ENCODE peak calls at places on chromosomes 4 and X, in five cellular contexts. R is GM23248, S is GM23338, W is HCT116, Z is PC-3. I is an unnamed sample.
A peak's percentile ranks its signal among the peaks of the same experiment; 100 is the strongest.

GRCh38 chr4:6387946-6388345 is 84.5 kb downstream of the PPP2R2C start:
- DNase-seq in R (no peak), S (no peak), W (no peak), Z (no peak), I (no peak)

GRCh38 chrX:50202539-50202938 is 1.7 kb upstream of the AKAP4 start:
- DNase-seq in R (peak; percentile 10), S (no peak), W (no peak), Z (peak; percentile 60), I (no peak)

GRCh38 chr4:174045381-174045780 is 238.1 kb downstream of the FBXO8 start:
- DNase-seq in R (no peak), S (no peak), W (no peak), Z (no peak), I (no peak)

GRCh38 chrX:100768679-100769338 is 36.9 kb upstream of the SYTL4 start:
- DNase-seq in R (peak; percentile 53), S (peak; percentile 76), W (peak; percentile 44), Z (peak; percentile 87), I (peak; percentile 74)

GRCh38 chrX:135384161-135384836 is 37.4 kb upstream of the SMIM10L2A start:
- DNase-seq in R (no peak), S (peak; percentile 24), W (no peak), Z (no peak), I (no peak)

GRCh38 chr4:165761968-165762367 is 111.1 kb upstream of the TLL1 start:
- DNase-seq in R (no peak), S (no peak), W (no peak), Z (no peak), I (no peak)

GRCh38 chr4:2436301-2436700 is 17.5 kb downstream of the CFAP99 start:
- DNase-seq in R (peak; percentile 76), S (no peak), W (no peak), Z (no peak), I (no peak)

GRCh38 chr4:68259191-68259590 is 13.7 kb upstream of the TMPRSS11B start:
- DNase-seq in R (no peak), S (no peak), W (no peak), Z (no peak), I (no peak)

GRCh38 chr4:108512615-108513505 is 107.5 kb upstream of the RPL34 start:
- DNase-seq in R (peak; percentile 37), S (peak; percentile 69), W (no peak), Z (peak; percentile 25), I (no peak)

GRCh38 chr4:156660470-156660869 is 311.1 kb downstream of the PDGFC start:
- DNase-seq in R (no peak), S (no peak), W (no peak), Z (no peak), I (no peak)

GRCh38 chr4:150679018-150679766 is 97.2 kb downstream of the MAB21L2 start:
- DNase-seq in R (no peak), S (no peak), W (no peak), Z (no peak), I (no peak)
- H2AFZ ChIP-seq in R (no peak overlapping the region), S (no peak overlapping the region), W (no peak overlapping the region), Z (no peak overlapping the region), I (no peak overlapping the region)

DNA sequence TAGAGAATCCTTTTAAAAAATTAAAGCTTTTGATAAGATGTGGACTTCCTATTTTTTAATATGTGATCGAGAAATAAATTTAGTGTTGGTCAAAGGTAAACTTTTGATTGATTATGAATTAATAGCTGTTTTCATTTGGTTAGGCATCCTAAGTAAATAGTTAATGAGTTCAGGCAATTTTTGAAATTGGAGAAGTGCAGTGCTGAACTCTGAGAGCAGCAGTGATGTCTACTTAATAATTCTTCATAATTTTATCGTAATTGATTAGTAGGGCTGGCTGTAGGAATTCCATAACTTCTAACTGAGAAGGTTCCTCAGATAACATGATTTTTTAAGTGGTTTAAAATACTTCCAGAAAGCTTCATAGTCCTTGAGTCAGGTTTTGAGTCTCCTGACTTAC is 1.5 kb downstream of the MND1 start:
- DNase-seq in R (no peak), S (no peak), W (no peak), Z (no peak), I (peak; percentile 38)
- TF ChIP-seq EZH2phosphoT487 in R (no peak), S (no peak), W (no peak), Z (no peak), I (no peak)

GRCh38 chrX:55159556-55159955 is 60.6 kb upstream of the PAGE5 start:
- DNase-seq in R (no peak), S (no peak), W (no peak), Z (no peak), I (no peak)
- H2AFZ ChIP-seq in R (peak overlapping the region; percentile 95), S (no peak overlapping the region), W (no peak overlapping the region), Z (peak overlapping the region; percentile 98), I (peak overlapping the region; percentile 90)

DNA sequence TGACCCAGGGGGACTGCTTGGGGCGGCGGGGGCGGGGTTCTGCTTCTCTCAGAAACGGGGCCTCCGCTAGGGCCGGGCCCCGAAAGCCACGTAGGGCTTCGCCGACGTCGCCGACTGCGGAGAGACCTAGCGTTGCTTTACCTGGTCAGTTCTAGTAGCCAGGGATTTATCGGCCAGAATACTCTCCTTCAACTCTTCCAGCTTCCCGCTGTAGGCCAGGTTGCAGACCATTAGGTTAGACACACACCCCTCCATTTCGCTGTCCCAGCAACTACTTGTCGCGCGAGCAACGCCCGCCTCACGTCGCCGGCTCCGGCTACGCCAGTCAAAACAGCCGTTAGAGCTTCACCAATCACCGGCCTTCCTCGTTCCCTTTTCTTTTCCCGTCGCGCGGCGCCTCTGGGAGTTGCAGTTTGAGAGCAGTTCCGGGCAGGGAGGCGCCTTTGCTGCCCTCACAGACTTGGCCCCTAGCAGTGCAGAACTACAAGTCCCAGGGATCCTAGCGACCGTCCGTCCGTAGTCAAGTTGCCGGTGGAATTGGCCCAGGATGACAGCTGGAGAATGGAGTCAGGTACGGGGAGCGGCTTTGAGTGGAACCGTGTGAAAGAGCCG is at the start of the genes ATG4A and PSMD10:
- DNase-seq in R (peak; percentile 96), S (peak; percentile 96), W (peak; percentile 87), Z (peak; percentile 96), I (peak; percentile 91)
- TF ChIP-seq EZH2phosphoT487 in R (no peak), S (no peak), W (no peak), Z (no peak), I (no peak)

GRCh38 chr4:124499266-124499665 is 213.3 kb downstream of the ANKRD50 start:
- DNase-seq in R (no peak), S (peak; percentile 10), W (no peak), Z (no peak), I (no peak)
- H2AFZ ChIP-seq in R (no peak overlapping the region), S (peak overlapping the region; percentile 57), W (no peak overlapping the region), Z (no peak overlapping the region), I (no peak overlapping the region)

GRCh38 chrX:68930576-68931317 is 101.9 kb downstream of the EFNB1 start:
- DNase-seq in R (no peak), S (no peak), W (no peak), Z (peak; percentile 19), I (no peak)
- TF ChIP-seq EZH2phosphoT487 in R (no peak), S (no peak), W (no peak), Z (no peak), I (no peak)

DNA sequence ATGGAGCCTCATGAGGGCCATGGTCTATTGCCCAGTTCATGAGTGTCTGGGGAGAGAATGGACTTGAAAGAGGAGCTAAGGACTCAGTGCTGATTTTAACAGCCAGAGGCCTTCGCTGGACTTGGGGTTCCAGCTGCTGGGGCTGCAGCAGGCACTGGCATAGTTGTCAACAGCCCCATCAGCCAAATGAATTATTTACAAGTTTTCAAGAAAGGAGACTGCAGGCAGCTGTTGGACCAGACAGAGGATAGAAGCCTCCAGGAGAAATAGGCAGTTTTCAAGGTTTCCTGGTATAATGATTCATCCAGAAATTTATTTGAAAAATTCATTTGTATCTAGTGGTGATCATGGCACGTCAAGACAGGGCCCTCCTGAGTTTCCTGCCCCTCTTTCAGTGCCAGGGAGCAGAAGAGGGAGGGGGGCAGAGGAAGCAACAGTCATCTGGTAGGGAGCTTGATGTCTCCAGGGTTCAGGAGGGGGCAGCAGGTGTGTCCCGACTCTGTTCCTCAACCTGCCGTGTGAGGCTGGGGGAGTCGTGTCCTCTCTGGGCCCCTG is 63.1 kb upstream of the GPR78 start:
- DNase-seq in R (peak; percentile 51), S (no peak), W (no peak), Z (no peak), I (no peak)
- H2AFZ ChIP-seq in R (no peak overlapping the region), S (no peak overlapping the region), W (no peak overlapping the region), Z (no peak overlapping the region), I (no peak overlapping the region)

DNA sequence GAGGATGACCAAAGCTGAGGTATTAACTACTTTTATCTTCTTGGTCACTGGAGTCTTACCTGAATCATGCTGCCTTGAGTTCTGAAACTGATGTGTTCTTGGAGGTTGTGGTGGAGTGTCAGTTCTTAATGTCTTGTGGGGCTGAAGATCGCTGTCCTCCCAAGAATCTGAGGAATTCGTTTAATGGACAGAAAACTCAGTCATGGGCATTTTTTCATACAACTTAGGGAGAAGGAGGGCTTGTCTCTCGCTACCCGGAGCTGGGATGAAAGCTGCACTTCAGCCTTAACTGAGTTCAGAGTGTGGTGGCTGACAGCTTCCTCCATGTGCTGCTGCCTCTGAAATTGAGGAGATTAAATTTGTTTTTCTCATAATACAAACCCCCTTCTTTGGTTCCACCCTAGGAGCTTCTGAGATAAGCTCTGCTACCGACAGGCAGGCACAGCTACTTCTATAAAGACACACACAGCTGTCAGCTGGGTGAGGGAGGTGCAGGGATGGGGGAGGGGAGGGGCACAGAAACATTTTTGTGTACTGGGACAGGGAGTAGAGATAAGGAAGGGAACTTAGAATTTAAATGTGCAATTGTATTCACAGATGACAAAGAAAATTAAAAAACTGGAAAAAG is 30.8 kb downstream of the RBBP7 start:
- DNase-seq in R (no peak), S (no peak), W (no peak), Z (no peak), I (no peak)
- TF ChIP-seq EZH2phosphoT487 in R (no peak), S (no peak), W (no peak), Z (no peak), I (no peak)